ENCODE peak calls at places on chromosomes 16 and 17, in seven cellular contexts. R is uterus, T is testis, P is omental fat pad, G is left lung, W is type B pancreatic cell, V is esophagus squamous epithelium. Y is an unnamed sample.

GRCh38 chr17:47273245-47273644 is 19.6 kb downstream of the ITGB3 start:
- DNase-seq in T (no peak), P (no peak), G (no peak), V (no peak), W (no peak), R (no peak), Y (no peak)

GRCh38 chr17:27545562-27546229 is 85.3 kb upstream of the LGALS9 start:
- DNase-seq in V (no peak), T (no peak), W (no peak), P (no peak), G (no peak), R (no peak), Y (no peak)

GRCh38 chr16:36336-36984 is 16.9 kb downstream of the POLR3K start:
- DNase-seq in T (no peak), V (no peak), R (no peak), W (peak), G (no peak), P (no peak), Y (no peak)

GRCh38 chr16:58121132-58121531 is 8.0 kb downstream of the CFAP20 start:
- DNase-seq in G (no peak), V (no peak), W (no peak), R (no peak), P (no peak), T (no peak), Y (no peak)

GRCh38 chr16:14307623-14308356 is 236.7 kb downstream of the MRTFB start:
- DNase-seq in P (no peak), G (no peak), R (no peak), T (no peak), W (no peak), V (no peak), Y (no peak)

GRCh38 chr17:31388770-31389672 is 2.5 kb upstream of the RAB11FIP4 start:
- DNase-seq in R (no peak), G (no peak), V (no peak), P (no peak), W (peak), T (peak), Y (no peak)

GRCh38 chr17:82959242-82959930 is 119.6 kb upstream of the ZNF750 start:
- DNase-seq in P (no peak), G (no peak), T (peak), V (no peak), W (peak), R (no peak), Y (no peak)

GRCh38 chr17:20992987-20993862 is 49.6 kb downstream of the USP22 start:
- DNase-seq in G (peak), V (no peak), W (peak), R (peak), T (peak), P (no peak), Y (peak)

GRCh38 chr17:59962739-59963318 is 1.7 kb downstream of the RNFT1 start:
- DNase-seq in T (no peak), R (no peak), W (no peak), G (no peak), V (no peak), P (no peak), Y (no peak)

GRCh38 chr16:14428043-14428442 is 202.0 kb downstream of the PARN start:
- DNase-seq in R (no peak), G (no peak), P (no peak), V (no peak), W (no peak), T (no peak), Y (no peak)

GRCh38 chr16:78695371-78695770 is 595.9 kb downstream of the WWOX start:
- DNase-seq in G (no peak), T (no peak), R (no peak), P (no peak), W (no peak), V (no peak), Y (no peak)

GRCh38 chr16:50367777-50368409 is 895 bp downstream of the BRD7 start:
- DNase-seq in P (no peak), T (no peak), R (no peak), V (no peak), W (no peak), G (no peak), Y (no peak)

GRCh38 chr17:29243792-29244191 is 2.9 kb upstream of the CRYBA1 start:
- DNase-seq in P (no peak), T (peak), V (no peak), R (no peak), W (no peak), G (no peak), Y (peak)

GRCh38 chr16:77807-78443 is at the start of gene MPG:
- DNase-seq in V (no peak), R (peak), T (peak), P (peak), G (peak), W (peak), Y (peak)

GRCh38 chr17:63364387-63364786 is 81.7 kb downstream of the CYB561 start:
- DNase-seq in V (no peak), R (no peak), P (no peak), W (no peak), G (no peak), T (no peak), Y (peak)

GRCh38 chr16:78363843-78364242 is 264.4 kb downstream of the WWOX start:
- DNase-seq in V (no peak), T (no peak), W (no peak), R (no peak), P (no peak), G (no peak), Y (no peak)

GRCh38 chr17:39110435-39111136 is 40.9 kb downstream of the PLXDC1 start:
- DNase-seq in R (no peak), W (no peak), G (no peak), V (no peak), T (no peak), P (no peak), Y (no peak)

GRCh38 chr17:4679652-4680051 is 24.3 kb downstream of the PELP1 start:
- DNase-seq in P (no peak), R (no peak), W (no peak), G (no peak), T (no peak), V (no peak), Y (peak)

GRCh38 chr16:56329887-56330286 is 95.5 kb downstream of the AMFR start:
- DNase-seq in G (no peak), P (no peak), V (no peak), W (no peak), T (no peak), R (no peak), Y (no peak)

GRCh38 chr16:78638371-78638770 is 538.9 kb downstream of the WWOX start:
- DNase-seq in R (no peak), T (no peak), W (no peak), P (no peak), G (no peak), V (no peak), Y (no peak)

GRCh38 chr16:4393243-4393606 is 21.6 kb downstream of the VASN start:
- DNase-seq in P (no peak), T (no peak), V (no peak), W (no peak), R (no peak), G (no peak), Y (peak)

GRCh38 chr16:24921229-24921628 is 75.5 kb downstream of the SLC5A11 start:
- DNase-seq in V (no peak), G (no peak), R (no peak), W (no peak), T (no peak), P (no peak), Y (no peak)

GRCh38 chr17:49130891-49131290 is 1.7 kb upstream of the B4GALNT2 start:
- DNase-seq in W (no peak), V (no peak), R (no peak), T (no peak), P (no peak), G (no peak), Y (no peak)

GRCh38 chr17:14737984-14738651 is 437.2 kb downstream of the HS3ST3B1 start:
- DNase-seq in G (peak), V (peak), T (peak), W (no peak), R (no peak), P (no peak), Y (peak)

GRCh38 chr16:13005836-13006235 is 104.4 kb downstream of the SHISA9 start:
- DNase-seq in P (no peak), R (no peak), G (no peak), W (no peak), T (no peak), V (no peak), Y (no peak)

GRCh38 chr16:89785523-89786155 is 30.8 kb downstream of the FANCA start:
- DNase-seq in P (no peak), R (no peak), W (no peak), G (no peak), T (no peak), V (no peak), Y (no peak)

GRCh38 chr17:27157297-27157696 is 136.6 kb upstream of the WSB1 start:
- DNase-seq in R (no peak), P (no peak), V (no peak), T (no peak), W (no peak), G (no peak), Y (no peak)

GRCh38 chr16:83403751-83404150 is 404.0 kb upstream of the HSBP1 start:
- DNase-seq in R (no peak), P (no peak), W (no peak), G (no peak), T (no peak), V (no peak), Y (peak)

GRCh38 chr17:14019186-14019956 is 49.9 kb upstream of the COX10 start:
- DNase-seq in T (no peak), P (no peak), V (no peak), G (no peak), R (no peak), W (no peak), Y (peak)

GRCh38 chr16:57537194-57537505 is 779 bp upstream of the CCDC102A start:
- DNase-seq in V (no peak), T (no peak), P (no peak), R (peak), G (no peak), W (no peak), Y (no peak)

GRCh38 chr16:88616320-88616719 is 22.1 kb upstream of the IL17C start:
- DNase-seq in G (peak), T (no peak), R (no peak), V (no peak), P (no peak), W (no peak), Y (no peak)

GRCh38 chr16:88614818-88615580 is 23.4 kb upstream of the IL17C start:
- DNase-seq in T (no peak), G (no peak), V (no peak), P (no peak), W (no peak), R (no peak), Y (no peak)

GRCh38 chr16:88613911-88614817 is 24.2 kb upstream of the IL17C start:
- DNase-seq in P (no peak), W (no peak), R (no peak), V (no peak), G (no peak), T (peak), Y (no peak)

GRCh38 chr16:88611220-88611821 is 27.1 kb upstream of the IL17C start:
- DNase-seq in R (no peak), G (no peak), T (no peak), V (no peak), P (no peak), W (no peak), Y (no peak)

GRCh38 chr16:88613293-88613692 is 25.1 kb upstream of the IL17C start:
- DNase-seq in W (no peak), G (no peak), V (no peak), T (no peak), R (no peak), P (no peak), Y (no peak)
- TF ChIP-seq CTCF in W (no peak), G (no peak), V (no peak), T (no peak), R (no peak), P (no peak), Y (peak)

DNA sequence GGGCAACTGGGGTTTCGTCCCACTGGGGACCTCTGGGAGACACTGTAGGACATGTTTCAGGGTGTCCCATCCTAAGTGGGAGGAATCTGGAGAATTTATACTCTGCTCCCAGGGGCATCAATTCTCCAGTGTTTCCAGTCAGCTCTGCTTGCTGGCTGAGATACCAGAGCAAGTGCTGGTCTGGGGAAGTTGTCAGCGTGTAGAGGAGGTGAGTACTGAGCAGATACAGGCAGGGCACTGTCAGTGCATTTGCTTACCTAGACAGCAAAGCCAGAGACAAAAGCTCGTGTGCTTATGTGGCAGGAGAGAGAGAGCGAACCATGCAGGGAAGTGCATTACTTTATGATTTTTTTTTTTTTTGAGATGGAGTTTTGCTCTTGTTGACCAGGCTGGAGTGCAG is 20.2 kb upstream of the TOX3 start:
- DNase-seq in W (no peak), R (no peak), G (no peak), T (no peak), V (no peak), P (no peak), Y (no peak)
- TF ChIP-seq CTCF in W (no peak), R (no peak), G (no peak), T (no peak), V (no peak), P (no peak), Y (no peak)

GRCh38 chr16:85460252-85460982 is 152.7 kb upstream of the GSE1 start:
- DNase-seq in T (peak), G (no peak), V (no peak), W (no peak), R (no peak), P (no peak), Y (no peak)
- TF ChIP-seq CTCF in T (no peak), G (no peak), V (no peak), W (no peak), R (no peak), P (no peak), Y (no peak)

GRCh38 chr17:40318835-40319332 is 9.9 kb downstream of the RARA start:
- DNase-seq in G (peak), V (no peak), R (peak), W (no peak), P (peak), T (no peak), Y (no peak)
- TF ChIP-seq CTCF in G (no peak), V (peak), R (peak), W (peak), P (no peak), T (no peak), Y (peak)

GRCh38 chr17:1058423-1059130 is 61.6 kb downstream of the TIMM22 start:
- DNase-seq in R (no peak), P (no peak), G (no peak), T (no peak), V (no peak), W (no peak), Y (peak)
- TF ChIP-seq CTCF in R (peak), P (no peak), G (peak), T (peak), V (peak), W (peak), Y (peak)

GRCh38 chr17:75383842-75384195 is 21.7 kb downstream of the GRB2 start:
- DNase-seq in V (no peak), G (no peak), R (no peak), P (no peak), T (no peak), W (no peak), Y (no peak)

GRCh38 chr17:75380750-75381149 is 24.7 kb downstream of the GRB2 start:
- DNase-seq in T (no peak), P (no peak), G (no peak), R (no peak), V (no peak), W (no peak), Y (no peak)

GRCh38 chr17:75384751-75385150 is 20.7 kb downstream of the GRB2 start:
- DNase-seq in V (no peak), W (no peak), G (no peak), T (no peak), P (no peak), R (no peak), Y (no peak)

DNA sequence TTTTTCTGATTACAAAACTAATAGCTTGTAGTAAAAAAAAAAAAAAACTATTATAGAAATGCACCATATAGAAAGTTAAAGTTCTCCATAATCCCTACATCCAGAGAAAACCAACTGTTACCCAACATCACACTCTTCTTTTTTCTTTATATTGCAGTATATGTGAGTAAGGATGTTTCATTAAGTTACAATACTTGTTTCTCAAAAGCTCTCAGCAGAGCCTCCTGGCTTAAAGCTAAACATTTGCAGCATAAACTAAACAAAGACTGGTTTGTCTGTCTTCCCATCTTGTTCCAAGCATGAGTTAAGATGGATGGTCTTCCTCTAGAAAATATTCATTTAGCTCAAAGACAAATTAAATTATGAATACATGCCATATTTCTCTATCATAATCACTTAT is 25.2 kb downstream of the GRB2 start:
- DNase-seq in V (no peak), G (no peak), R (no peak), W (no peak), T (no peak), P (no peak), Y (no peak)
- TF ChIP-seq CTCF in V (no peak), G (no peak), R (no peak), W (no peak), T (no peak), P (no peak), Y (no peak)

GRCh38 chr17:52136173-52136572 is 22.3 kb downstream of the CA10 start:
- DNase-seq in R (no peak), P (no peak), V (no peak), T (no peak), W (no peak), G (no peak), Y (no peak)

GRCh38 chr17:52134641-52135040 is 23.9 kb downstream of the CA10 start:
- DNase-seq in W (no peak), G (no peak), T (no peak), V (no peak), R (no peak), P (no peak), Y (no peak)

GRCh38 chr17:52138752-52139151 is 19.8 kb downstream of the CA10 start:
- DNase-seq in W (no peak), G (no peak), R (no peak), T (no peak), V (no peak), P (no peak), Y (no peak)

GRCh38 chr17:52140601-52141000 is 17.9 kb downstream of the CA10 start:
- DNase-seq in T (no peak), W (no peak), G (no peak), R (no peak), V (no peak), P (no peak), Y (no peak)

GRCh38 chr17:52138350-52138749 is 20.2 kb downstream of the CA10 start:
- DNase-seq in G (no peak), P (no peak), V (no peak), R (no peak), T (no peak), W (no peak), Y (no peak)
- TF ChIP-seq CTCF in G (no peak), P (no peak), V (no peak), R (no peak), T (no peak), W (no peak), Y (no peak)

Y was measured in HFFc6.